ENCODE peak calls at places on chromosomes 16 and 17, in six cellular contexts. One of them, this sample, is unnamed.
A peak's percentile ranks its signal among the peaks of the same experiment; 100 is the strongest.

GRCh38 chr17:43822566-43823190 is 10.3 kb downstream of the MPP3 start:
- DNase-seq in T-helper 17 cell: no peak
- DNase-seq in GF-D8: no peak
- DNase-seq in GOT3: no peak
- DNase-seq in stimulated activated CD4-positive, alpha-beta T cell treated with anti-CD3 and anti-CD28 coated beads, Interleukin-2, amount 100 ng/mL, for 48 hours: no peak
- DNase-seq in anterior cingulate cortex: no peak
- DNase-seq in this sample: no peak

GRCh38 chr17:79039171-79039570 is 15.2 kb downstream of the C1QTNF1 start:
- DNase-seq in GOT3: no peak
- DNase-seq in stimulated activated CD4-positive, alpha-beta T cell treated with anti-CD3 and anti-CD28 coated beads, Interleukin-2, amount 100 ng/mL, for 48 hours: no peak
- DNase-seq in T-helper 17 cell: no peak
- DNase-seq in anterior cingulate cortex: no peak
- DNase-seq in GF-D8: no peak
- DNase-seq in this sample: no peak

GRCh38 chr17:350706-351435 is 1.7 kb downstream of the RPH3AL start:
- DNase-seq in anterior cingulate cortex: no peak
- DNase-seq in GOT3: no peak
- DNase-seq in stimulated activated CD4-positive, alpha-beta T cell treated with anti-CD3 and anti-CD28 coated beads, Interleukin-2, amount 100 ng/mL, for 48 hours: no peak
- DNase-seq in GF-D8: peak; percentile 56
- DNase-seq in T-helper 17 cell: no peak
- DNase-seq in this sample: peak; percentile 74

GRCh38 chr17:14037453-14037852 is 31.9 kb upstream of the COX10 start:
- DNase-seq in anterior cingulate cortex: no peak
- DNase-seq in T-helper 17 cell: no peak
- DNase-seq in GF-D8: no peak
- DNase-seq in stimulated activated CD4-positive, alpha-beta T cell treated with anti-CD3 and anti-CD28 coated beads, Interleukin-2, amount 100 ng/mL, for 48 hours: no peak
- DNase-seq in GOT3: no peak
- DNase-seq in this sample: no peak

GRCh38 chr16:73196670-73197069 is 148.7 kb upstream of the ZFHX3 start:
- DNase-seq in GOT3: no peak
- DNase-seq in T-helper 17 cell: no peak
- DNase-seq in GF-D8: no peak
- DNase-seq in anterior cingulate cortex: no peak
- DNase-seq in stimulated activated CD4-positive, alpha-beta T cell treated with anti-CD3 and anti-CD28 coated beads, Interleukin-2, amount 100 ng/mL, for 48 hours: peak; percentile 8
- DNase-seq in this sample: peak; percentile 51

GRCh38 chr17:31008374-31009035 is 37.7 kb downstream of the RNF135 start:
- DNase-seq in stimulated activated CD4-positive, alpha-beta T cell treated with anti-CD3 and anti-CD28 coated beads, Interleukin-2, amount 100 ng/mL, for 48 hours: peak; percentile 37
- DNase-seq in GF-D8: no peak
- DNase-seq in anterior cingulate cortex: no peak
- DNase-seq in GOT3: peak; percentile 3
- DNase-seq in T-helper 17 cell: peak; percentile 36
- DNase-seq in this sample: peak; percentile 62

GRCh38 chr16:70746040-70746707 is 54.8 kb downstream of the VAC14 start:
- DNase-seq in stimulated activated CD4-positive, alpha-beta T cell treated with anti-CD3 and anti-CD28 coated beads, Interleukin-2, amount 100 ng/mL, for 48 hours: no peak
- DNase-seq in GF-D8: no peak
- DNase-seq in T-helper 17 cell: no peak
- DNase-seq in GOT3: peak; percentile 64
- DNase-seq in anterior cingulate cortex: peak; percentile 53
- DNase-seq in this sample: peak; percentile 74

GRCh38 chr17:36213695-36214094 is 2.8 kb downstream of the CCL4L2 start:
- DNase-seq in stimulated activated CD4-positive, alpha-beta T cell treated with anti-CD3 and anti-CD28 coated beads, Interleukin-2, amount 100 ng/mL, for 48 hours: no peak
- DNase-seq in GF-D8: no peak
- DNase-seq in T-helper 17 cell: no peak
- DNase-seq in GOT3: no peak
- DNase-seq in anterior cingulate cortex: no peak
- DNase-seq in this sample: no peak

GRCh38 chr17:74408830-74409229 is 23.1 kb upstream of the GPRC5C start:
- DNase-seq in stimulated activated CD4-positive, alpha-beta T cell treated with anti-CD3 and anti-CD28 coated beads, Interleukin-2, amount 100 ng/mL, for 48 hours: no peak
- DNase-seq in GF-D8: no peak
- DNase-seq in T-helper 17 cell: no peak
- DNase-seq in GOT3: no peak
- DNase-seq in anterior cingulate cortex: no peak
- DNase-seq in this sample: no peak

GRCh38 chr17:72422505-72423285 is 301.9 kb downstream of the SOX9 start:
- DNase-seq in T-helper 17 cell: peak; percentile 23
- DNase-seq in stimulated activated CD4-positive, alpha-beta T cell treated with anti-CD3 and anti-CD28 coated beads, Interleukin-2, amount 100 ng/mL, for 48 hours: peak; percentile 3
- DNase-seq in anterior cingulate cortex: no peak
- DNase-seq in GF-D8: no peak
- DNase-seq in GOT3: peak; percentile 28
- DNase-seq in this sample: no peak

GRCh38 chr16:3187798-3188674 is at the start of gene OR1F1:
- DNase-seq in GOT3: no peak
- DNase-seq in GF-D8: peak; percentile 22
- DNase-seq in anterior cingulate cortex: no peak
- DNase-seq in T-helper 17 cell: no peak
- DNase-seq in stimulated activated CD4-positive, alpha-beta T cell treated with anti-CD3 and anti-CD28 coated beads, Interleukin-2, amount 100 ng/mL, for 48 hours: peak; percentile 63
- DNase-seq in this sample: peak; percentile 51

GRCh38 chr16:977096-977701 is 4.4 kb upstream of the SOX8 start:
- DNase-seq in GOT3: no peak
- DNase-seq in anterior cingulate cortex: peak; percentile 89
- DNase-seq in GF-D8: no peak
- DNase-seq in T-helper 17 cell: no peak
- DNase-seq in stimulated activated CD4-positive, alpha-beta T cell treated with anti-CD3 and anti-CD28 coated beads, Interleukin-2, amount 100 ng/mL, for 48 hours: no peak
- DNase-seq in this sample: peak; percentile 79

GRCh38 chr17:62892870-62893338 is 73.1 kb upstream of the TANC2 start:
- DNase-seq in T-helper 17 cell: no peak
- DNase-seq in GOT3: no peak
- DNase-seq in anterior cingulate cortex: no peak
- DNase-seq in GF-D8: peak; percentile 77
- DNase-seq in stimulated activated CD4-positive, alpha-beta T cell treated with anti-CD3 and anti-CD28 coated beads, Interleukin-2, amount 100 ng/mL, for 48 hours: peak; percentile 1
- DNase-seq in this sample: no peak

GRCh38 chr16:17471745-17472075 is 950 bp upstream of the XYLT1 start:
- DNase-seq in GF-D8: no peak
- DNase-seq in T-helper 17 cell: no peak
- DNase-seq in stimulated activated CD4-positive, alpha-beta T cell treated with anti-CD3 and anti-CD28 coated beads, Interleukin-2, amount 100 ng/mL, for 48 hours: no peak
- DNase-seq in GOT3: no peak
- DNase-seq in anterior cingulate cortex: no peak
- DNase-seq in this sample: no peak

GRCh38 chr17:80477647-80478478 is 1.5 kb upstream of the NPTX1 start:
- DNase-seq in stimulated activated CD4-positive, alpha-beta T cell treated with anti-CD3 and anti-CD28 coated beads, Interleukin-2, amount 100 ng/mL, for 48 hours: peak; percentile 39
- DNase-seq in T-helper 17 cell: no peak
- DNase-seq in GF-D8: no peak
- DNase-seq in GOT3: no peak
- DNase-seq in anterior cingulate cortex: no peak
- DNase-seq in this sample: peak; percentile 55

GRCh38 chr16:1706386-1707192 is 594 bp downstream of the MAPK8IP3 start:
- DNase-seq in T-helper 17 cell: no peak
- DNase-seq in GF-D8: no peak
- DNase-seq in anterior cingulate cortex: no peak
- DNase-seq in GOT3: no peak
- DNase-seq in stimulated activated CD4-positive, alpha-beta T cell treated with anti-CD3 and anti-CD28 coated beads, Interleukin-2, amount 100 ng/mL, for 48 hours: peak; percentile 29
- DNase-seq in this sample: peak; percentile 55

GRCh38 chr16:74199066-74199841 is 97.4 kb upstream of the PSMD7 start:
- DNase-seq in GF-D8: no peak
- DNase-seq in anterior cingulate cortex: no peak
- DNase-seq in stimulated activated CD4-positive, alpha-beta T cell treated with anti-CD3 and anti-CD28 coated beads, Interleukin-2, amount 100 ng/mL, for 48 hours: no peak
- DNase-seq in T-helper 17 cell: no peak
- DNase-seq in GOT3: no peak
- DNase-seq in this sample: no peak

GRCh38 chr16:16021988-16022682 is 72.7 kb downstream of the ABCC1 start:
- DNase-seq in GOT3: peak; percentile 81
- DNase-seq in T-helper 17 cell: no peak
- DNase-seq in stimulated activated CD4-positive, alpha-beta T cell treated with anti-CD3 and anti-CD28 coated beads, Interleukin-2, amount 100 ng/mL, for 48 hours: no peak
- DNase-seq in GF-D8: peak; percentile 31
- DNase-seq in anterior cingulate cortex: peak; percentile 37
- DNase-seq in this sample: peak; percentile 27

GRCh38 chr16:12903325-12904040 is 2.1 kb downstream of the SHISA9 start:
- DNase-seq in GOT3: no peak
- DNase-seq in stimulated activated CD4-positive, alpha-beta T cell treated with anti-CD3 and anti-CD28 coated beads, Interleukin-2, amount 100 ng/mL, for 48 hours: no peak
- DNase-seq in T-helper 17 cell: no peak
- DNase-seq in anterior cingulate cortex: no peak
- DNase-seq in GF-D8: no peak
- DNase-seq in this sample: peak; percentile 29

GRCh38 chr16:48499822-48500440 is 110.0 kb downstream of the N4BP1 start:
- DNase-seq in T-helper 17 cell: no peak
- DNase-seq in GOT3: no peak
- DNase-seq in GF-D8: no peak
- DNase-seq in stimulated activated CD4-positive, alpha-beta T cell treated with anti-CD3 and anti-CD28 coated beads, Interleukin-2, amount 100 ng/mL, for 48 hours: no peak
- DNase-seq in anterior cingulate cortex: no peak
- DNase-seq in this sample: no peak

GRCh38 chr17:6021011-6021400 is 49.2 kb upstream of the WSCD1 start:
- DNase-seq in T-helper 17 cell: no peak
- DNase-seq in stimulated activated CD4-positive, alpha-beta T cell treated with anti-CD3 and anti-CD28 coated beads, Interleukin-2, amount 100 ng/mL, for 48 hours: no peak
- DNase-seq in anterior cingulate cortex: no peak
- DNase-seq in GF-D8: no peak
- DNase-seq in GOT3: no peak
- DNase-seq in this sample: no peak

GRCh38 chr17:10121971-10122707 is 76.3 kb downstream of the GAS7 start:
- DNase-seq in T-helper 17 cell: no peak
- DNase-seq in GF-D8: no peak
- DNase-seq in anterior cingulate cortex: no peak
- DNase-seq in GOT3: no peak
- DNase-seq in stimulated activated CD4-positive, alpha-beta T cell treated with anti-CD3 and anti-CD28 coated beads, Interleukin-2, amount 100 ng/mL, for 48 hours: no peak
- DNase-seq in this sample: no peak

GRCh38 chr16:2980227-2981176 is at the start of gene PKMYT1:
- DNase-seq in GOT3: peak; percentile 87
- DNase-seq in anterior cingulate cortex: peak; percentile 77
- DNase-seq in stimulated activated CD4-positive, alpha-beta T cell treated with anti-CD3 and anti-CD28 coated beads, Interleukin-2, amount 100 ng/mL, for 48 hours: peak; percentile 98
- DNase-seq in GF-D8: peak; percentile 66
- DNase-seq in T-helper 17 cell: peak; percentile 94
- DNase-seq in this sample: peak; percentile 96

GRCh38 chr16:58197314-58198012 is 443 bp downstream of the CSNK2A2 start:
- DNase-seq in T-helper 17 cell: no peak
- DNase-seq in GOT3: no peak
- DNase-seq in GF-D8: no peak
- DNase-seq in stimulated activated CD4-positive, alpha-beta T cell treated with anti-CD3 and anti-CD28 coated beads, Interleukin-2, amount 100 ng/mL, for 48 hours: no peak
- DNase-seq in anterior cingulate cortex: no peak
- DNase-seq in this sample: no peak

GRCh38 chr17:70373369-70373768 is 204.0 kb downstream of the KCNJ2 start:
- DNase-seq in anterior cingulate cortex: no peak
- DNase-seq in stimulated activated CD4-positive, alpha-beta T cell treated with anti-CD3 and anti-CD28 coated beads, Interleukin-2, amount 100 ng/mL, for 48 hours: no peak
- DNase-seq in GOT3: no peak
- DNase-seq in GF-D8: no peak
- DNase-seq in T-helper 17 cell: no peak
- DNase-seq in this sample: no peak

GRCh38 chr17:57121308-57122042 is 36.4 kb downstream of the AKAP1 start:
- DNase-seq in stimulated activated CD4-positive, alpha-beta T cell treated with anti-CD3 and anti-CD28 coated beads, Interleukin-2, amount 100 ng/mL, for 48 hours: no peak
- DNase-seq in GOT3: no peak
- DNase-seq in GF-D8: no peak
- DNase-seq in T-helper 17 cell: no peak
- DNase-seq in anterior cingulate cortex: no peak
- DNase-seq in this sample: peak; percentile 48

GRCh38 chr17:45425125-45425983 is 7.3 kb downstream of the ARHGAP27 start:
- DNase-seq in T-helper 17 cell: no peak
- DNase-seq in GOT3: no peak
- DNase-seq in stimulated activated CD4-positive, alpha-beta T cell treated with anti-CD3 and anti-CD28 coated beads, Interleukin-2, amount 100 ng/mL, for 48 hours: no peak
- DNase-seq in GF-D8: no peak
- DNase-seq in anterior cingulate cortex: no peak
- DNase-seq in this sample: no peak

GRCh38 chr16:74064120-74064735 is 232.4 kb upstream of the PSMD7 start:
- DNase-seq in T-helper 17 cell: no peak
- DNase-seq in stimulated activated CD4-positive, alpha-beta T cell treated with anti-CD3 and anti-CD28 coated beads, Interleukin-2, amount 100 ng/mL, for 48 hours: no peak
- DNase-seq in anterior cingulate cortex: no peak
- DNase-seq in GOT3: no peak
- DNase-seq in GF-D8: no peak
- DNase-seq in this sample: no peak

This sample was measured in head of caudate nucleus.